ENCODE peak calls at places on chromosomes 3 and 15, in eight cellular contexts. S, R, H, Z, A, V, X and J are unnamed samples.

GRCh38 chr15:68524753-68525584 is 53.8 kb upstream of the CORO2B start:
- DNase-seq in S (peak; percentile 82), R (no peak), H (no peak), Z (no peak), A (peak; percentile 93), V (no peak), X (no peak), J (peak; percentile 75)

GRCh38 chr3:126557415-126557745 is 1.4 kb downstream of the C3orf22 start:
- DNase-seq in S (no peak), R (no peak), H (peak; percentile 13), Z (no peak), A (no peak), V (no peak), X (no peak), J (no peak)

GRCh38 chr15:69665641-69666091 is 213.0 kb downstream of the RPLP1 start:
- DNase-seq in S (peak; percentile 35), R (no peak), H (no peak), Z (peak; percentile 64), A (no peak), V (no peak), X (no peak), J (no peak)

GRCh38 chr15:83462953-83463433 is 15.9 kb downstream of the SH3GL3 start:
- DNase-seq in S (peak; percentile 25), R (no peak), H (no peak), Z (no peak), A (no peak), V (no peak), X (no peak), J (no peak)

GRCh38 chr15:37050345-37050744 is 50.0 kb downstream of the MEIS2 start:
- DNase-seq in S (no peak), R (no peak), H (no peak), Z (no peak), A (no peak), V (no peak), X (no peak), J (no peak)

GRCh38 chr3:13479332-13479581 is 849 bp upstream of the HDAC11 start:
- DNase-seq in S (no peak), R (no peak), H (peak; percentile 57), Z (no peak), A (peak; percentile 27), V (no peak), X (peak; percentile 52), J (peak; percentile 28)

GRCh38 chr3:65992106-65992505 is 46.6 kb downstream of the MAGI1 start:
- DNase-seq in S (peak; percentile 61), R (peak; percentile 42), H (no peak), Z (no peak), A (peak; percentile 36), V (no peak), X (no peak), J (peak; percentile 24)

GRCh38 chr3:5972586-5972985 is 785.1 kb downstream of the EDEM1 start:
- DNase-seq in S (no peak), R (no peak), H (no peak), Z (no peak), A (no peak), V (no peak), X (no peak), J (no peak)

GRCh38 chr3:46504780-46505179 is 7.0 kb downstream of the RTP3 start:
- DNase-seq in S (no peak), R (no peak), H (no peak), Z (no peak), A (no peak), V (no peak), X (no peak), J (no peak)

GRCh38 chr3:30607032-30607833 is 832 bp downstream of the TGFBR2 start:
- DNase-seq in S (peak; percentile 69), R (peak; percentile 80), H (peak; percentile 84), Z (peak; percentile 85), A (no peak), V (peak; percentile 51), X (peak; percentile 82), J (no peak)

GRCh38 chr3:177516130-177517011 is 319.1 kb upstream of the TBL1XR1 start:
- DNase-seq in S (peak; percentile 99), R (peak; percentile 56), H (no peak), Z (no peak), A (peak; percentile 86), V (no peak), X (peak; percentile 63), J (peak; percentile 78)

GRCh38 chr15:69524296-69524695 is 71.7 kb downstream of the RPLP1 start:
- DNase-seq in S (no peak), R (no peak), H (peak; percentile 63), Z (peak; percentile 70), A (no peak), V (no peak), X (no peak), J (no peak)

GRCh38 chr3:140298569-140299070 is 363.6 kb downstream of the CLSTN2 start:
- DNase-seq in S (no peak), R (no peak), H (no peak), Z (no peak), A (no peak), V (no peak), X (no peak), J (no peak)

GRCh38 chr15:70586241-70586640 is 177.1 kb downstream of the UACA start:
- DNase-seq in S (no peak), R (no peak), H (no peak), Z (peak; percentile 40), A (no peak), V (no peak), X (no peak), J (no peak)

GRCh38 chr15:73319460-73320245 is 49.1 kb downstream of the HCN4 start:
- DNase-seq in S (no peak), R (no peak), H (no peak), Z (no peak), A (no peak), V (no peak), X (no peak), J (no peak)

GRCh38 chr15:51281368-51281967 is 56.9 kb downstream of the CYP19A1 start:
- DNase-seq in S (peak; percentile 76), R (peak; percentile 65), H (peak; percentile 79), Z (peak; percentile 92), A (peak; percentile 62), V (no peak), X (peak; percentile 67), J (no peak)

GRCh38 chr15:51186846-51187340 is 92.2 kb upstream of the TNFAIP8L3 start:
- DNase-seq in S (no peak), R (no peak), H (no peak), Z (no peak), A (no peak), V (no peak), X (no peak), J (no peak)

GRCh38 chr3:175989161-175989560 is 1130.0 kb downstream of the NAALADL2 start:
- DNase-seq in S (no peak), R (no peak), H (no peak), Z (no peak), A (no peak), V (no peak), X (no peak), J (no peak)

GRCh38 chr3:33060609-33061337 is 36.2 kb downstream of the GLB1 start:
- DNase-seq in S (no peak), R (no peak), H (no peak), Z (no peak), A (no peak), V (no peak), X (no peak), J (no peak)

DNA sequence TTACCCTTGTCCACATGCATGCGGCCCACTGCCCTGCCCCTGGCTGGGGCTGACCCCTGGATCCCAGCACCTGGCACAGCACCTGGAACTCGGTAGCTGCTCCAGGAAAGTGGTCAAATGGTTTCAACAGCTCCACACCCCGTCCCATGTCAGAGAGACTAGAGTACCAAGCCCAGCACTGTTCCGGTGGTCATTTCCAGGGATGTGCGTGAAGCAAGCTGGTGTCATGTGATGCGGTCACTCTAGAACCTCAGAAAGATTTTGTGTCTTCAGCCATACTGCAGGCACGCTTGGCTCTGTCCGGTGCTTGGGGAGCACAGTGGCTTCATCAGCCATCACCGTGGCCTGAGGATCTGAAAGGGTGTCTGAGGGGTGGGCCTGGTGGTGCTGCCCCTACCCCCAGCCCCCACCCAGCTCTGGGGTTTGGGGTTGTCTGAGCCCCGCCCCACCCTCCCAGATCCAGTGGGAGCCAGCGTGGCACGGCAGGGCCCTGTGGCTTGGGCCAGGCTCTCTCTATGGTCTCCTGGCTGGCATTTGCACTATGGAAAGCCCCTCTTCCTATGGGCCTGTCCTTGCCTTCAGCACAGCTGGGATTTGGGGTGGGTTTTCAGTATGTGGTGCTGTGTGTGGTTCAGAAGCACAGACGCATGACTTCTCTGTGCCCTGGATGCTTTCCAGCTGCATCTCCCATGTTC is 15.3 kb downstream of the APBA2 start:
- DNase-seq in S (no peak), R (no peak), H (no peak), Z (peak; percentile 37), A (no peak), V (no peak), X (no peak), J (no peak)
- TF ChIP-seq CTCF in S (no peak), R (no peak), H (no peak), Z (no peak), A (no peak), V (no peak), X (no peak), J (no peak)

GRCh38 chr3:39285333-39285732 is 5.5 kb upstream of the CX3CR1 start:
- DNase-seq in S (no peak), R (no peak), H (no peak), Z (no peak), A (no peak), V (no peak), X (no peak), J (no peak)
- H3K4me3 ChIP-seq in S (no peak overlapping the region), R (no peak overlapping the region), H (no peak overlapping the region), Z (no peak overlapping the region), A (no peak overlapping the region), V (no peak overlapping the region), X (no peak overlapping the region), J (no peak overlapping the region)

GRCh38 chr15:92953997-92954396 is 53.9 kb downstream of the CHD2 start:
- DNase-seq in S (no peak), R (no peak), H (no peak), Z (no peak), A (no peak), V (no peak), X (no peak), J (no peak)

GRCh38 chr15:92955706-92956105 is 55.6 kb downstream of the CHD2 start:
- DNase-seq in S (no peak), R (no peak), H (no peak), Z (no peak), A (no peak), V (no peak), X (no peak), J (no peak)

GRCh38 chr15:92953569-92953968 is 53.4 kb downstream of the CHD2 start:
- DNase-seq in S (no peak), R (no peak), H (no peak), Z (no peak), A (no peak), V (no peak), X (no peak), J (no peak)

GRCh38 chr15:92952451-92952850 is 52.3 kb downstream of the CHD2 start:
- DNase-seq in S (no peak), R (no peak), H (no peak), Z (no peak), A (no peak), V (no peak), X (no peak), J (no peak)

GRCh38 chr15:92954578-92954977 is 54.5 kb downstream of the CHD2 start:
- DNase-seq in S (no peak), R (no peak), H (no peak), Z (no peak), A (peak; percentile 29), V (no peak), X (no peak), J (no peak)
- TF ChIP-seq CTCF in S (peak; percentile 34), R (peak; percentile 14), H (no peak), Z (peak; percentile 76), A (peak; percentile 40), V (no peak), X (no peak), J (peak; percentile 9)

GRCh38 chr3:64684715-64685261 is 3.0 kb downstream of the ADAMTS9 start:
- DNase-seq in S (peak; percentile 71), R (peak; percentile 83), H (peak; percentile 53), Z (peak; percentile 87), A (peak; percentile 53), V (no peak), X (peak; percentile 26), J (peak; percentile 56)
- H3K4me3 ChIP-seq in S (peak overlapping the region; percentile 64), R (peak overlapping the region; percentile 89), H (peak overlapping the region; percentile 52), Z (peak overlapping the region; percentile 89), A (peak overlapping the region; percentile 70), V (peak overlapping the region; percentile 78), X (peak overlapping the region; percentile 78), J (peak overlapping the region; percentile 71)